ENCODE peak calls at places on chromosomes 4 and X, in nine cellular contexts. One of them, this sample, is unnamed.

GRCh38 chr4:85707591-85707990 is 232.6 kb downstream of the ARHGAP24 start:
- DNase-seq in T follicular helper cell: no peak
- DNase-seq in endothelial cell: no peak
- DNase-seq in astrocyte of the spinal cord: no peak
- DNase-seq in RPMI7951: peak
- DNase-seq in AG20443: no peak
- DNase-seq in COLO829: no peak
- DNase-seq in OCI-LY7: peak
- DNase-seq in naive thymus-derived CD8-positive, alpha-beta T cell: no peak
- DNase-seq in this sample: no peak

GRCh38 chr4:54017308-54017707 is 47.1 kb downstream of the CHIC2 start:
- DNase-seq in RPMI7951: no peak
- DNase-seq in astrocyte of the spinal cord: no peak
- DNase-seq in COLO829: no peak
- DNase-seq in AG20443: no peak
- DNase-seq in naive thymus-derived CD8-positive, alpha-beta T cell: no peak
- DNase-seq in T follicular helper cell: no peak
- DNase-seq in OCI-LY7: no peak
- DNase-seq in endothelial cell: no peak
- DNase-seq in this sample: no peak

GRCh38 chr4:168304744-168305459 is 13.7 kb downstream of the DDX60 start:
- DNase-seq in RPMI7951: peak
- DNase-seq in naive thymus-derived CD8-positive, alpha-beta T cell: no peak
- DNase-seq in OCI-LY7: no peak
- DNase-seq in endothelial cell: no peak
- DNase-seq in COLO829: no peak
- DNase-seq in AG20443: peak
- DNase-seq in T follicular helper cell: no peak
- DNase-seq in astrocyte of the spinal cord: peak
- DNase-seq in this sample: peak

GRCh38 chr4:62377700-62378099 is 1177.6 kb downstream of the ADGRL3 start:
- DNase-seq in astrocyte of the spinal cord: no peak
- DNase-seq in RPMI7951: no peak
- DNase-seq in AG20443: no peak
- DNase-seq in OCI-LY7: no peak
- DNase-seq in naive thymus-derived CD8-positive, alpha-beta T cell: no peak
- DNase-seq in T follicular helper cell: no peak
- DNase-seq in COLO829: no peak
- DNase-seq in endothelial cell: no peak
- DNase-seq in this sample: no peak

GRCh38 chr4:110988741-110989140 is 365.9 kb upstream of the PITX2 start:
- DNase-seq in COLO829: no peak
- DNase-seq in naive thymus-derived CD8-positive, alpha-beta T cell: no peak
- DNase-seq in endothelial cell: no peak
- DNase-seq in T follicular helper cell: no peak
- DNase-seq in astrocyte of the spinal cord: no peak
- DNase-seq in RPMI7951: no peak
- DNase-seq in OCI-LY7: no peak
- DNase-seq in AG20443: no peak
- DNase-seq in this sample: no peak

GRCh38 chrX:150513564-150513963 is 54.9 kb upstream of the MTM1 start:
- DNase-seq in RPMI7951: no peak
- DNase-seq in AG20443: no peak
- DNase-seq in OCI-LY7: no peak
- DNase-seq in astrocyte of the spinal cord: no peak
- DNase-seq in endothelial cell: no peak
- DNase-seq in T follicular helper cell: no peak
- DNase-seq in naive thymus-derived CD8-positive, alpha-beta T cell: no peak
- DNase-seq in COLO829: no peak
- DNase-seq in this sample: no peak

GRCh38 chr4:178781779-178782178 is 1339.5 kb upstream of the AGA start:
- DNase-seq in endothelial cell: no peak
- DNase-seq in OCI-LY7: no peak
- DNase-seq in RPMI7951: no peak
- DNase-seq in naive thymus-derived CD8-positive, alpha-beta T cell: no peak
- DNase-seq in AG20443: no peak
- DNase-seq in T follicular helper cell: no peak
- DNase-seq in COLO829: no peak
- DNase-seq in astrocyte of the spinal cord: no peak
- DNase-seq in this sample: no peak

GRCh38 chr4:184807261-184807660 is 18.5 kb downstream of the ACSL1 start:
- DNase-seq in OCI-LY7: no peak
- DNase-seq in naive thymus-derived CD8-positive, alpha-beta T cell: no peak
- DNase-seq in astrocyte of the spinal cord: peak
- DNase-seq in AG20443: no peak
- DNase-seq in COLO829: no peak
- DNase-seq in RPMI7951: no peak
- DNase-seq in T follicular helper cell: no peak
- DNase-seq in endothelial cell: no peak
- DNase-seq in this sample: no peak

GRCh38 chr4:72679666-72680065 is 110.6 kb upstream of the ADAMTS3 start:
- DNase-seq in RPMI7951: no peak
- DNase-seq in AG20443: no peak
- DNase-seq in COLO829: no peak
- DNase-seq in naive thymus-derived CD8-positive, alpha-beta T cell: no peak
- DNase-seq in endothelial cell: no peak
- DNase-seq in OCI-LY7: no peak
- DNase-seq in T follicular helper cell: no peak
- DNase-seq in astrocyte of the spinal cord: no peak
- DNase-seq in this sample: no peak

GRCh38 chr4:4860381-4860802 is 927 bp downstream of the MSX1 start:
- DNase-seq in OCI-LY7: no peak
- DNase-seq in endothelial cell: no peak
- DNase-seq in T follicular helper cell: no peak
- DNase-seq in naive thymus-derived CD8-positive, alpha-beta T cell: no peak
- DNase-seq in astrocyte of the spinal cord: peak
- DNase-seq in COLO829: no peak
- DNase-seq in AG20443: peak
- DNase-seq in RPMI7951: no peak
- DNase-seq in this sample: peak

GRCh38 chrX:108396188-108396885 is 41.9 kb downstream of the COL4A6 start:
- DNase-seq in T follicular helper cell: no peak
- DNase-seq in RPMI7951: peak
- DNase-seq in naive thymus-derived CD8-positive, alpha-beta T cell: no peak
- DNase-seq in astrocyte of the spinal cord: no peak
- DNase-seq in AG20443: no peak
- DNase-seq in OCI-LY7: no peak
- DNase-seq in COLO829: no peak
- DNase-seq in endothelial cell: no peak
- DNase-seq in this sample: peak

GRCh38 chr4:89411539-89411938 is 103.9 kb upstream of the GPRIN3 start:
- DNase-seq in RPMI7951: no peak
- DNase-seq in OCI-LY7: no peak
- DNase-seq in AG20443: no peak
- DNase-seq in COLO829: no peak
- DNase-seq in endothelial cell: no peak
- DNase-seq in naive thymus-derived CD8-positive, alpha-beta T cell: no peak
- DNase-seq in astrocyte of the spinal cord: no peak
- DNase-seq in T follicular helper cell: no peak
- DNase-seq in this sample: no peak

GRCh38 chr4:150371869-150372268 is 210.1 kb upstream of the MAB21L2 start:
- DNase-seq in endothelial cell: no peak
- DNase-seq in COLO829: no peak
- DNase-seq in astrocyte of the spinal cord: no peak
- DNase-seq in AG20443: no peak
- DNase-seq in T follicular helper cell: no peak
- DNase-seq in naive thymus-derived CD8-positive, alpha-beta T cell: no peak
- DNase-seq in OCI-LY7: no peak
- DNase-seq in RPMI7951: no peak
- DNase-seq in this sample: no peak

GRCh38 chr4:168631241-168632151 is 134.6 kb downstream of the PALLD start:
- DNase-seq in naive thymus-derived CD8-positive, alpha-beta T cell: no peak
- DNase-seq in AG20443: peak
- DNase-seq in COLO829: peak
- DNase-seq in RPMI7951: peak
- DNase-seq in OCI-LY7: no peak
- DNase-seq in T follicular helper cell: no peak
- DNase-seq in endothelial cell: peak
- DNase-seq in astrocyte of the spinal cord: peak
- DNase-seq in this sample: peak

GRCh38 chrX:69163936-69164741 is 1.1 kb downstream of the PJA1 start:
- DNase-seq in OCI-LY7: peak
- DNase-seq in astrocyte of the spinal cord: no peak
- DNase-seq in endothelial cell: no peak
- DNase-seq in T follicular helper cell: peak
- DNase-seq in AG20443: peak
- DNase-seq in COLO829: peak
- DNase-seq in naive thymus-derived CD8-positive, alpha-beta T cell: peak
- DNase-seq in RPMI7951: peak
- DNase-seq in this sample: no peak

GRCh38 chrX:70826715-70827114 is 81.8 kb downstream of the TEX11 start:
- DNase-seq in AG20443: no peak
- DNase-seq in OCI-LY7: no peak
- DNase-seq in T follicular helper cell: no peak
- DNase-seq in endothelial cell: no peak
- DNase-seq in naive thymus-derived CD8-positive, alpha-beta T cell: no peak
- DNase-seq in RPMI7951: peak
- DNase-seq in COLO829: no peak
- DNase-seq in astrocyte of the spinal cord: no peak
- DNase-seq in this sample: peak

GRCh38 chr4:88533088-88533790 is 9.7 kb upstream of the PYURF start:
- DNase-seq in naive thymus-derived CD8-positive, alpha-beta T cell: no peak
- DNase-seq in COLO829: no peak
- DNase-seq in T follicular helper cell: no peak
- DNase-seq in AG20443: peak
- DNase-seq in endothelial cell: no peak
- DNase-seq in astrocyte of the spinal cord: peak
- DNase-seq in OCI-LY7: no peak
- DNase-seq in RPMI7951: peak
- DNase-seq in this sample: peak

GRCh38 chr4:96598465-96598864 is 758.6 kb downstream of the PDHA2 start:
- DNase-seq in RPMI7951: no peak
- DNase-seq in OCI-LY7: no peak
- DNase-seq in naive thymus-derived CD8-positive, alpha-beta T cell: no peak
- DNase-seq in T follicular helper cell: no peak
- DNase-seq in endothelial cell: no peak
- DNase-seq in AG20443: no peak
- DNase-seq in COLO829: no peak
- DNase-seq in astrocyte of the spinal cord: no peak
- DNase-seq in this sample: peak

GRCh38 chr4:41119867-41120295 is 94.5 kb downstream of the APBB2 start:
- DNase-seq in OCI-LY7: no peak
- DNase-seq in AG20443: no peak
- DNase-seq in T follicular helper cell: no peak
- DNase-seq in astrocyte of the spinal cord: no peak
- DNase-seq in RPMI7951: no peak
- DNase-seq in COLO829: no peak
- DNase-seq in naive thymus-derived CD8-positive, alpha-beta T cell: no peak
- DNase-seq in endothelial cell: no peak
- DNase-seq in this sample: no peak

GRCh38 chr4:175412744-175413143 is 399.3 kb downstream of the GPM6A start:
- DNase-seq in COLO829: no peak
- DNase-seq in T follicular helper cell: no peak
- DNase-seq in RPMI7951: peak
- DNase-seq in AG20443: peak
- DNase-seq in astrocyte of the spinal cord: peak
- DNase-seq in naive thymus-derived CD8-positive, alpha-beta T cell: no peak
- DNase-seq in OCI-LY7: no peak
- DNase-seq in endothelial cell: no peak
- DNase-seq in this sample: peak

GRCh38 chrX:41665676-41666075 is 23.1 kb upstream of the GPR34 start:
- DNase-seq in T follicular helper cell: no peak
- DNase-seq in AG20443: no peak
- DNase-seq in COLO829: no peak
- DNase-seq in naive thymus-derived CD8-positive, alpha-beta T cell: no peak
- DNase-seq in RPMI7951: no peak
- DNase-seq in OCI-LY7: no peak
- DNase-seq in endothelial cell: no peak
- DNase-seq in astrocyte of the spinal cord: no peak
- DNase-seq in this sample: peak

GRCh38 chrX:121755541-121755940 is 708.1 kb downstream of the GLUD2 start:
- DNase-seq in OCI-LY7: no peak
- DNase-seq in T follicular helper cell: no peak
- DNase-seq in AG20443: no peak
- DNase-seq in COLO829: no peak
- DNase-seq in astrocyte of the spinal cord: no peak
- DNase-seq in RPMI7951: no peak
- DNase-seq in endothelial cell: no peak
- DNase-seq in naive thymus-derived CD8-positive, alpha-beta T cell: no peak
- DNase-seq in this sample: peak

GRCh38 chr4:140851804-140852203 is 95.6 kb upstream of the TBC1D9 start:
- DNase-seq in COLO829: no peak
- DNase-seq in astrocyte of the spinal cord: no peak
- DNase-seq in endothelial cell: no peak
- DNase-seq in T follicular helper cell: no peak
- DNase-seq in AG20443: no peak
- DNase-seq in OCI-LY7: no peak
- DNase-seq in RPMI7951: no peak
- DNase-seq in naive thymus-derived CD8-positive, alpha-beta T cell: no peak
- DNase-seq in this sample: no peak

GRCh38 chr4:89380980-89381379 is 73.4 kb upstream of the GPRIN3 start:
- DNase-seq in COLO829: no peak
- DNase-seq in OCI-LY7: no peak
- DNase-seq in RPMI7951: no peak
- DNase-seq in endothelial cell: no peak
- DNase-seq in AG20443: no peak
- DNase-seq in T follicular helper cell: no peak
- DNase-seq in astrocyte of the spinal cord: no peak
- DNase-seq in naive thymus-derived CD8-positive, alpha-beta T cell: no peak
- DNase-seq in this sample: no peak

GRCh38 chr4:176726803-176727202 is 65.9 kb downstream of the VEGFC start:
- DNase-seq in endothelial cell: no peak
- DNase-seq in OCI-LY7: no peak
- DNase-seq in COLO829: no peak
- DNase-seq in naive thymus-derived CD8-positive, alpha-beta T cell: no peak
- DNase-seq in RPMI7951: peak
- DNase-seq in T follicular helper cell: no peak
- DNase-seq in astrocyte of the spinal cord: peak
- DNase-seq in AG20443: no peak
- DNase-seq in this sample: peak

GRCh38 chr4:112855058-112855457 is 194.4 kb upstream of the ANK2 start:
- DNase-seq in AG20443: no peak
- DNase-seq in T follicular helper cell: no peak
- DNase-seq in astrocyte of the spinal cord: no peak
- DNase-seq in naive thymus-derived CD8-positive, alpha-beta T cell: no peak
- DNase-seq in COLO829: no peak
- DNase-seq in endothelial cell: no peak
- DNase-seq in OCI-LY7: no peak
- DNase-seq in RPMI7951: no peak
- DNase-seq in this sample: no peak

GRCh38 chrX:43971966-43972961 is 926 bp downstream of the NDP start:
- DNase-seq in RPMI7951: peak
- DNase-seq in COLO829: peak
- DNase-seq in endothelial cell: no peak
- DNase-seq in T follicular helper cell: no peak
- DNase-seq in OCI-LY7: no peak
- DNase-seq in AG20443: no peak
- DNase-seq in astrocyte of the spinal cord: peak
- DNase-seq in naive thymus-derived CD8-positive, alpha-beta T cell: no peak
- DNase-seq in this sample: no peak

GRCh38 chrX:20374866-20375530 is 108.3 kb upstream of the RPS6KA3 start:
- DNase-seq in RPMI7951: no peak
- DNase-seq in OCI-LY7: peak
- DNase-seq in naive thymus-derived CD8-positive, alpha-beta T cell: no peak
- DNase-seq in AG20443: no peak
- DNase-seq in COLO829: no peak
- DNase-seq in T follicular helper cell: no peak
- DNase-seq in astrocyte of the spinal cord: no peak
- DNase-seq in endothelial cell: no peak
- DNase-seq in this sample: no peak

GRCh38 chr4:148089624-148090023 is 352.6 kb downstream of the NR3C2 start:
- DNase-seq in astrocyte of the spinal cord: no peak
- DNase-seq in T follicular helper cell: no peak
- DNase-seq in endothelial cell: no peak
- DNase-seq in AG20443: no peak
- DNase-seq in RPMI7951: no peak
- DNase-seq in OCI-LY7: no peak
- DNase-seq in COLO829: no peak
- DNase-seq in naive thymus-derived CD8-positive, alpha-beta T cell: no peak
- DNase-seq in this sample: no peak

GRCh38 chrX:118495958-118496762 is 545 bp downstream of the DOCK11 start:
- DNase-seq in OCI-LY7: peak
- DNase-seq in astrocyte of the spinal cord: peak
- DNase-seq in naive thymus-derived CD8-positive, alpha-beta T cell: peak
- DNase-seq in RPMI7951: peak
- DNase-seq in AG20443: peak
- DNase-seq in T follicular helper cell: peak
- DNase-seq in endothelial cell: peak
- DNase-seq in COLO829: no peak
- DNase-seq in this sample: no peak

GRCh38 chrX:8913665-8914409 is 112.7 kb upstream of the FAM9A start:
- DNase-seq in T follicular helper cell: no peak
- DNase-seq in COLO829: no peak
- DNase-seq in naive thymus-derived CD8-positive, alpha-beta T cell: no peak
- DNase-seq in astrocyte of the spinal cord: peak
- DNase-seq in RPMI7951: peak
- DNase-seq in AG20443: peak
- DNase-seq in endothelial cell: no peak
- DNase-seq in OCI-LY7: no peak
- DNase-seq in this sample: peak

This sample was measured in fibroblast of pulmonary artery.